ENCODE peak calls at places on chromosomes 12 and 14, in five cellular contexts. Y, S, A, K and N are unnamed samples.

GRCh38 chr12:52581481-52581880 is 7.8 kb upstream of the KRT74 start:
- DNase-seq in Y (peak; percentile 53), A (no peak), S (peak; percentile 22), K (peak; percentile 90), N (no peak)

GRCh38 chr12:28568709-28569108 is 378.5 kb downstream of the CCDC91 start:
- DNase-seq in S (peak; percentile 73), A (no peak), K (no peak), Y (no peak), N (no peak)

GRCh38 chr12:76855266-76855665 is 23.6 kb downstream of the CSRP2 start:
- DNase-seq in Y (no peak), K (no peak), S (no peak), A (no peak), N (no peak)

GRCh38 chr12:22477894-22478287 is 66.5 kb downstream of the C2CD5 start:
- DNase-seq in S (peak; percentile 54), K (no peak), A (no peak), Y (no peak), N (no peak)

GRCh38 chr12:45357547-45358417 is 141.9 kb downstream of the ANO6 start:
- DNase-seq in S (no peak), Y (no peak), A (no peak), K (no peak), N (no peak)

GRCh38 chr12:115000038-115000437 is 316.1 kb upstream of the TBX3 start:
- DNase-seq in K (peak; percentile 28), Y (peak; percentile 24), A (no peak), S (peak; percentile 69), N (no peak)

GRCh38 chr12:119334459-119335170 is at the start of gene CCDC60:
- DNase-seq in A (peak; percentile 38), K (peak; percentile 51), Y (no peak), S (no peak), N (no peak)

GRCh38 chr14:75430526-75430925 is 2.7 kb downstream of the JDP2 start:
- DNase-seq in A (no peak), K (no peak), Y (no peak), S (peak; percentile 38), N (no peak)

GRCh38 chr12:56528836-56529235 is 7.2 kb downstream of the RBMS2 start:
- DNase-seq in A (no peak), K (no peak), Y (no peak), S (peak; percentile 8), N (no peak)

GRCh38 chr14:23578560-23579310 is at the start of gene JPH4:
- DNase-seq in Y (no peak), K (no peak), S (no peak), A (no peak), N (no peak)

DNA sequence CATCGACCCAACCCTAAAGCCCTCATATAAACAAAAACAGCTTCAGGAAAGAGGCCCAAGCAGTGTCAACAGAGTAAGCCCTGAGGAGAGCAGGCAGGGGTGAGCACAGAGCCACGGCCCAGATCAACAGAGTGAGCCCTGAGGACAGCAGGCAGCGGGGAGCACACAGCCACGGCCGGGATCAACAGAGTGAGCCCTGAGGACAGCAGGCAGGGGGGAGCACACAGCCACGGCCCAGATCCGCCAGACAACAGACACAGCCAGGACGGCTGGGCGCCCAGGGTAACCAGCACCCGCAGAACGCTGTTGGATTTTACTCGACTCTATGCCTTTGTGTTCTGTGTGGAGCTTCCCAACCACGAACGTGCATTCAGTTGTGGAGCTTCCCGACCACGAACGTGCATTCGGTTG is 15.0 kb downstream of the CCDC85C start:
- DNase-seq in Y (no peak), A (no peak), S (no peak), K (no peak), N (no peak)
- H3K27ac ChIP-seq in Y (peak overlapping the region; percentile 74), A (no peak overlapping the region), S (no peak overlapping the region), K (peak overlapping the region; percentile 46), N (no peak overlapping the region)

GRCh38 chr12:67377541-67377940 is 108.4 kb downstream of the CAND1 start:
- DNase-seq in Y (no peak), S (no peak), A (no peak), K (peak; percentile 26), N (no peak)

GRCh38 chr12:67382206-67382871 is 113.2 kb downstream of the CAND1 start:
- DNase-seq in K (no peak), S (peak; percentile 63), Y (no peak), A (no peak), N (no peak)

GRCh38 chr12:67377021-67377420 is 107.9 kb downstream of the CAND1 start:
- DNase-seq in S (no peak), K (no peak), Y (no peak), A (no peak), N (no peak)
- H3K27ac ChIP-seq in S (no peak overlapping the region), K (no peak overlapping the region), Y (no peak overlapping the region), A (no peak overlapping the region), N (no peak overlapping the region)

GRCh38 chr12:110329710-110330109 is 48.7 kb downstream of the ATP2A2 start:
- DNase-seq in Y (no peak), S (no peak), K (no peak), A (no peak), N (no peak)
- H3K27ac ChIP-seq in Y (no peak overlapping the region), S (no peak overlapping the region), K (peak overlapping the region; percentile 52), A (no peak overlapping the region), N (peak overlapping the region; percentile 63)

DNA sequence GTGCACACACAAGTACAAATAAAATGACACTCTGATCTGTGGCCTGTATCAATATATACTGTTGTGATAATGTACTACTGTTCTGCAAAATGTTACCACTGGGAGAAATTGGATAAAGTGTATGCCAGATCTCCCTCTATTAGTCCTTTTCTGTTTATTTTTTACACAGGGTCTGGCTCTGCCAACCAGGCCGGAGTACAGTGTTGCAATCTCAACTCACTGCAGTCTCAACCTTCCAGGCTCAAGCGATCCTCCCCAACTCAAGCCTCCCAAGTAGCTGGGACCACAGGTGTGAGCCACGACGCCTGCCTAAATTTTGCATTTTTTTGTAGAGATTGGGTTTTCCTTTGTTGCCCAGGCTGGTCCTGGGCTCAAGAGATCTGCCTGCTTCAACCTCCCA is 1.9 kb downstream of the NT5DC3 start:
- DNase-seq in K (no peak), S (no peak), Y (no peak), A (no peak), N (no peak)
- H3K27ac ChIP-seq in K (no peak overlapping the region), S (no peak overlapping the region), Y (peak overlapping the region; percentile 97), A (no peak overlapping the region), N (no peak overlapping the region)

GRCh38 chr12:124510301-124510970 is 57.0 kb downstream of the NCOR2 start:
- DNase-seq in S (no peak), A (no peak), K (no peak), Y (no peak), N (peak; percentile 40)
- H3K27ac ChIP-seq in S (peak overlapping the region; percentile 49), A (peak overlapping the region; percentile 61), K (peak overlapping the region; percentile 100), Y (peak overlapping the region; percentile 66), N (peak overlapping the region; percentile 84)

GRCh38 chr12:92654929-92655328 is 47.9 kb upstream of the PLEKHG7 start:
- DNase-seq in K (no peak), Y (no peak), S (peak; percentile 27), A (no peak), N (no peak)
- H3K27ac ChIP-seq in K (no peak overlapping the region), Y (no peak overlapping the region), S (no peak overlapping the region), A (no peak overlapping the region), N (no peak overlapping the region)

GRCh38 chr12:54977857-54978256 is 6.7 kb downstream of the TESPA1 start:
- DNase-seq in S (no peak), K (no peak), Y (no peak), A (no peak), N (no peak)

GRCh38 chr12:54975272-54975671 is 9.3 kb downstream of the TESPA1 start:
- DNase-seq in S (no peak), Y (no peak), A (no peak), K (no peak), N (peak; percentile 22)

GRCh38 chr12:54974281-54974680 is 10.3 kb downstream of the TESPA1 start:
- DNase-seq in S (no peak), Y (no peak), K (no peak), A (no peak), N (no peak)

GRCh38 chr12:54975875-54976274 is 8.7 kb downstream of the TESPA1 start:
- DNase-seq in K (no peak), Y (no peak), S (no peak), A (no peak), N (no peak)

GRCh38 chr12:54977155-54977554 is 7.4 kb downstream of the TESPA1 start:
- DNase-seq in Y (no peak), K (peak; percentile 35), A (no peak), S (peak; percentile 82), N (no peak)
- H3K27ac ChIP-seq in Y (no peak overlapping the region), K (no peak overlapping the region), A (no peak overlapping the region), S (peak overlapping the region; percentile 63), N (peak overlapping the region; percentile 11)

DNA sequence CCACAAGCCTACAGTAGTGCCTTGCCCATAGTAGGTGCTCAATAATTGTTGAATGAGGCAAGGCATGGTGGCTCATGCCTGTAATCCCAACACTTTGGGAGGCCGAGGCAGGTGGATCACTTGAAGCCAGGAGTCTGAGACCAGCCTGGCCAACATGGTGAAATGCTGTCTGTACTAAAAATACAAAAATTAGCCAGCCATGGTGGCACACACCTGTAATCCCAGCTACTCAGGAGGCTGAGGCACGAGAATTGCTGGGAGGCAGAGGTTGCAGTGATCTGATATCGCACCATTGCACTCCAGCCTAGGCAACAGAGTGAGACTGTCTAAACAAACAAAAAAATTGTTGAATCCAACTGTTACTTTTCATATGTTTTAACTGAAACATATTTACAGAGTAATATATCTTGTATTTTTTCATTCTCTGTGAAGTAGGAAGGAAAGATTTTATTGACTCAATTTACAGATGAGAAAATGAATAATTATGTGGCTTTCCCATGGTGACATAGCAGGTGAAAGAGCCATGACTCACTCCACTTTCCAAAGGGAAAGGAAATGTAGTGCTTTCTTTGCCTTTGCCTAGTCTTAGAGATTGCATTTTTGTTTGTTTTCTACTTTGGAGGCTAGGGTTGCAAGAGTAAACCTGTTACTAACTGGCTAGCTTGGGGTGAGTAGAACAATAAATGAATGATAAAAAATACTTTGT is 95.4 kb upstream of the SLC38A4 start:
- DNase-seq in K (peak; percentile 32), A (no peak), Y (no peak), S (peak; percentile 78), N (no peak)
- H3K27ac ChIP-seq in K (no peak overlapping the region), A (no peak overlapping the region), Y (peak overlapping the region; percentile 34), S (no peak overlapping the region), N (no peak overlapping the region)

GRCh38 chr14:76765461-76765931 is 4.2 kb downstream of the VASH1 start:
- DNase-seq in S (no peak), Y (no peak), A (no peak), K (no peak), N (no peak)
- H3K27ac ChIP-seq in S (no peak overlapping the region), Y (no peak overlapping the region), A (no peak overlapping the region), K (no peak overlapping the region), N (no peak overlapping the region)